ENCODE peak calls at places on chromosome X, in ten cellular contexts. A is upper lobe of left lung, R is stomach, G is GM12878, N is suprapubic skin, I is spleen, F is vagina, T is HepG2, Y is HCT116, H is endothelial cell of umbilical vein. O is an unnamed sample.

GRCh38 chrX:63506320-63506719 is 155.2 kb upstream of the SPIN4 start:
- DNase-seq in F (no peak), H (peak), I (no peak), N (no peak), A (no peak), Y (peak), T (peak), G (no peak), R (no peak), O (no peak)

GRCh38 chrX:48573690-48574269 is 504 bp upstream of the RBM3 start:
- DNase-seq in H (peak), T (no peak), I (peak), F (no peak), A (peak), G (no peak), Y (no peak), R (peak), N (peak), O (peak)

GRCh38 chrX:123807825-123808416 is 51.9 kb upstream of the XIAP start:
- DNase-seq in N (no peak), R (no peak), A (no peak), H (no peak), T (no peak), F (no peak), I (no peak), G (no peak), Y (no peak), O (no peak)

GRCh38 chrX:134745636-134746378 is 87.5 kb upstream of the PLAC1 start:
- DNase-seq in R (peak), H (peak), T (no peak), Y (no peak), N (no peak), I (no peak), F (no peak), G (no peak), A (no peak), O (no peak)

GRCh38 chrX:40343319-40343718 is 237.5 kb upstream of the ATP6AP2 start:
- DNase-seq in N (no peak), F (no peak), Y (no peak), A (peak), R (no peak), G (no peak), T (no peak), H (no peak), I (no peak), O (no peak)

GRCh38 chrX:17182317-17182716 is 192.7 kb upstream of the NHS start:
- DNase-seq in H (no peak), N (no peak), F (no peak), T (no peak), I (no peak), R (no peak), G (no peak), Y (no peak), A (no peak), O (no peak)

GRCh38 chrX:13750204-13750603 is 15.7 kb downstream of the OFD1 start:
- DNase-seq in T (peak), H (peak), A (no peak), G (no peak), R (no peak), I (no peak), N (no peak), Y (peak), F (no peak), O (no peak)

GRCh38 chrX:84187501-84188319 is at the start of gene RPS6KA6:
- DNase-seq in T (no peak), R (no peak), I (peak), Y (no peak), G (no peak), N (peak), A (peak), H (peak), F (no peak), O (peak)

GRCh38 chrX:119266364-119266995 is 30.4 kb downstream of the PGRMC1 start:
- DNase-seq in H (peak), Y (peak), N (no peak), F (no peak), A (no peak), T (peak), G (no peak), I (no peak), R (no peak), O (peak)

GRCh38 chrX:88655460-88655859 is 91.6 kb upstream of the CPXCR1 start:
- DNase-seq in G (no peak), A (no peak), Y (no peak), H (no peak), N (no peak), R (no peak), I (no peak), T (no peak), F (no peak), O (no peak)

GRCh38 chrX:43961699-43962098 is 11.5 kb downstream of the NDP start:
- DNase-seq in A (no peak), F (no peak), T (no peak), I (no peak), G (no peak), N (no peak), Y (no peak), H (no peak), R (no peak), O (no peak)

GRCh38 chrX:119757979-119758681 is at the start of gene SOWAHD:
- DNase-seq in Y (no peak), T (peak), N (no peak), H (no peak), G (no peak), A (peak), R (peak), I (peak), F (no peak), O (peak)

GRCh38 chrX:155028749-155029360 is 2.2 kb downstream of the FUNDC2 start:
- DNase-seq in G (no peak), N (no peak), T (no peak), I (no peak), Y (no peak), H (peak), A (no peak), F (no peak), R (no peak), O (no peak)

GRCh38 chrX:9357500-9358139 is 107.2 kb upstream of the TBL1X start:
- DNase-seq in H (no peak), F (no peak), T (no peak), A (no peak), G (no peak), N (no peak), I (peak), R (no peak), Y (no peak), O (no peak)

GRCh38 chrX:38803609-38804480 is 2.6 kb downstream of the MID1IP1 start:
- DNase-seq in Y (peak), I (peak), T (peak), A (peak), R (peak), H (peak), G (no peak), F (no peak), N (peak), O (peak)

GRCh38 chrX:2497961-2498780 is 2.6 kb downstream of the DHRSX start:
- DNase-seq in N (no peak), R (peak), F (no peak), A (no peak), H (peak), Y (no peak), G (no peak), I (peak), T (peak), O (peak)

GRCh38 chrX:120781416-120781815 is 94.2 kb downstream of the CT47B1 start:
- DNase-seq in G (no peak), I (no peak), H (peak), N (no peak), F (no peak), T (no peak), A (no peak), Y (no peak), R (no peak), O (no peak)

GRCh38 chrX:107429090-107429489 is 20.4 kb upstream of the FRMPD3 start:
- DNase-seq in G (no peak), T (peak), H (no peak), I (no peak), A (no peak), R (no peak), Y (no peak), N (no peak), F (no peak), O (peak)

GRCh38 chrX:148035371-148035770 is 54.2 kb downstream of the FMR1NB start:
- DNase-seq in H (no peak), R (no peak), T (no peak), A (no peak), N (no peak), I (no peak), G (no peak), Y (no peak), F (no peak), O (no peak)

GRCh38 chrX:50107470-50107869 is 93.3 kb downstream of the AKAP4 start:
- DNase-seq in N (no peak), R (no peak), I (no peak), A (no peak), H (no peak), Y (no peak), F (no peak), G (no peak), T (no peak), O (no peak)

GRCh38 chrX:79440336-79440735 is 73.2 kb upstream of the ITM2A start:
- DNase-seq in I (no peak), G (no peak), A (no peak), F (no peak), H (no peak), R (no peak), N (no peak), Y (no peak), T (no peak), O (no peak)

GRCh38 chrX:150731795-150732194 is 38.6 kb downstream of the MTMR1 start:
- DNase-seq in Y (no peak), T (no peak), H (no peak), R (no peak), I (no peak), A (no peak), F (no peak), N (no peak), G (no peak), O (no peak)

GRCh38 chrX:14095702-14096101 is 66.0 kb upstream of the GEMIN8 start:
- DNase-seq in T (peak), A (no peak), N (no peak), R (peak), I (no peak), Y (peak), H (peak), G (peak), F (no peak), O (peak)

GRCh38 chrX:134173541-134174272 is 63.3 kb upstream of the CCDC160 start:
- DNase-seq in H (no peak), F (no peak), G (no peak), N (no peak), Y (no peak), T (no peak), A (no peak), I (peak), R (no peak), O (no peak)

GRCh38 chrX:791479-792034 is 161.0 kb downstream of the SHOX start:
- DNase-seq in Y (no peak), F (no peak), A (no peak), T (no peak), H (no peak), R (no peak), I (no peak), G (no peak), N (no peak), O (no peak)

GRCh38 chrX:129825746-129826505 is 17.8 kb downstream of the ZDHHC9 start:
- DNase-seq in Y (no peak), T (peak), A (no peak), F (no peak), I (no peak), G (no peak), R (no peak), N (no peak), H (no peak), O (peak)

GRCh38 chrX:117713411-117713810 is 403.2 kb downstream of the KLHL13 start:
- DNase-seq in H (no peak), I (no peak), G (no peak), Y (no peak), T (peak), F (no peak), R (no peak), A (no peak), N (no peak), O (no peak)

GRCh38 chrX:65695849-65696248 is 28.4 kb downstream of the MSN start:
- DNase-seq in G (no peak), I (no peak), N (no peak), F (no peak), H (no peak), Y (no peak), T (no peak), A (no peak), R (no peak), O (no peak)

GRCh38 chrX:65697915-65698796 is 30.7 kb downstream of the MSN start:
- DNase-seq in H (peak), Y (no peak), T (no peak), N (no peak), I (peak), F (no peak), A (no peak), G (peak), R (peak), O (peak)

GRCh38 chrX:65697173-65697572 is 29.7 kb downstream of the MSN start:
- DNase-seq in H (no peak), Y (no peak), N (no peak), F (no peak), R (no peak), A (no peak), I (no peak), G (no peak), T (no peak), O (no peak)

GRCh38 chrX:65696613-65697012 is 29.2 kb downstream of the MSN start:
- DNase-seq in A (no peak), H (no peak), N (no peak), T (no peak), F (no peak), G (no peak), Y (no peak), I (no peak), R (no peak), O (no peak)
- H3K4me3 ChIP-seq in A (no peak), H (no peak), N (no peak), T (no peak), F (no peak), G (no peak), Y (no peak), I (no peak), R (no peak), O (no peak)

GRCh38 chrX:70444326-70445196 is at the start of gene DLG3:
- DNase-seq in T (no peak), I (no peak), H (no peak), R (no peak), N (no peak), A (peak), G (no peak), Y (no peak), F (no peak), O (no peak)
- TF ChIP-seq POLR2AphosphoS5 in T (no peak), I (no peak), H (no peak), R (no peak), N (no peak), A (no peak), G (no peak), Y (no peak), F (no peak), O (no peak)

DNA sequence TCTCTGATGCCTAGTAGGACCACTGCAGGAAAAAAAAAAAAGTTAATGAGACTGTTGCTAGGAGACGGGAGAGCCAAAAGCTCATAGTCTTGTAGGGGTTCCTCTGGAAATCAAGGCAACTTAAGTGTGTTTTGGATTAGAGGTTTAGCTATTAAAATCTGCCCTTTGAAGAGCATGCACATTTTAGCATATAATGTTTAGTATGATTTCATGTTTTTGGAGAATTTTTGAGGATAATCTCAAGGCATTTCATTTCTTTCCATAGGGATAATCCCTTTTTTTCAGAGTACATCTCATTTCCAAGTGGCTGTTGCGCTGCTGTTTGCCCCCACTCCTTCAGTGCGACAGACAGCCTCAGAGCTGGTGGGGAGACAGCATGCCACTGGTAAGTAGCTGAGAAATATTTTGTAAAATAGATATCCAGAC is at the start of gene LINC00632:
- DNase-seq in R (no peak), Y (no peak), I (no peak), N (no peak), A (no peak), G (no peak), H (no peak), F (no peak), T (no peak), O (no peak)
- H3K4me3 ChIP-seq in R (no peak), Y (no peak), I (no peak), N (no peak), A (no peak), G (no peak), H (no peak), F (no peak), T (no peak), O (no peak)

GRCh38 chrX:122246937-122247336 is 937.1 kb upstream of the GRIA3 start:
- DNase-seq in T (no peak), I (no peak), Y (no peak), G (no peak), F (no peak), H (no peak), R (no peak), A (no peak), N (no peak), O (no peak)
- TF ChIP-seq POLR2AphosphoS5 in T (no peak), I (no peak), Y (no peak), G (no peak), F (no peak), H (no peak), R (no peak), A (no peak), N (no peak), O (no peak)

GRCh38 chrX:101658661-101659477 is 781 bp downstream of the ARMCX2 start:
- DNase-seq in A (peak), T (no peak), F (no peak), Y (no peak), G (no peak), R (peak), I (peak), H (peak), N (peak), O (peak)
- H3K4me3 ChIP-seq in A (peak), T (no peak), F (peak), Y (no peak), G (peak), R (peak), I (peak), H (peak), N (peak), O (peak)